ENCODE peak calls at places on chromosome 15, in eight cellular contexts. One of them, this sample, is unnamed.

GRCh38 chr15:75902129-75902557 is 1.5 kb upstream of the FBXO22 start:
- DNase-seq in H1: no peak
- DNase-seq in endothelial cell of umbilical vein: no peak
- DNase-seq in K562: no peak
- DNase-seq in GM12878: no peak
- DNase-seq in A549: no peak
- DNase-seq in WTC11: peak; percentile 47
- DNase-seq in NB4: no peak
- DNase-seq in this sample: no peak

GRCh38 chr15:45618813-45619212 is 16.0 kb upstream of the SQOR start:
- DNase-seq in WTC11: no peak
- DNase-seq in H1: no peak
- DNase-seq in NB4: peak; percentile 52
- DNase-seq in GM12878: no peak
- DNase-seq in endothelial cell of umbilical vein: no peak
- DNase-seq in A549: peak; percentile 25
- DNase-seq in K562: no peak
- DNase-seq in this sample: no peak

GRCh38 chr15:72916939-72917338 is 133.4 kb upstream of the ADPGK start:
- DNase-seq in A549: no peak
- DNase-seq in H1: no peak
- DNase-seq in NB4: no peak
- DNase-seq in K562: no peak
- DNase-seq in GM12878: no peak
- DNase-seq in WTC11: no peak
- DNase-seq in endothelial cell of umbilical vein: no peak
- DNase-seq in this sample: no peak

GRCh38 chr15:48510976-48511375 is 134.5 kb downstream of the FBN1 start:
- DNase-seq in endothelial cell of umbilical vein: no peak
- DNase-seq in K562: no peak
- DNase-seq in WTC11: no peak
- DNase-seq in NB4: no peak
- DNase-seq in H1: no peak
- DNase-seq in GM12878: no peak
- DNase-seq in A549: no peak
- DNase-seq in this sample: no peak

GRCh38 chr15:73991260-73991659 is 835 bp downstream of the STOML1 start:
- DNase-seq in NB4: no peak
- DNase-seq in GM12878: no peak
- DNase-seq in H1: no peak
- DNase-seq in A549: no peak
- DNase-seq in endothelial cell of umbilical vein: peak; percentile 53
- DNase-seq in WTC11: no peak
- DNase-seq in K562: no peak
- DNase-seq in this sample: no peak

GRCh38 chr15:67186688-67187087 is 67.8 kb downstream of the AAGAB start:
- DNase-seq in NB4: no peak
- DNase-seq in A549: no peak
- DNase-seq in H1: no peak
- DNase-seq in WTC11: no peak
- DNase-seq in endothelial cell of umbilical vein: no peak
- DNase-seq in K562: no peak
- DNase-seq in GM12878: no peak
- DNase-seq in this sample: no peak

GRCh38 chr15:91866371-91866905 is 12.9 kb downstream of the SLCO3A1 start:
- DNase-seq in K562: no peak
- DNase-seq in NB4: no peak
- DNase-seq in endothelial cell of umbilical vein: no peak
- DNase-seq in WTC11: no peak
- DNase-seq in H1: no peak
- DNase-seq in A549: no peak
- DNase-seq in GM12878: no peak
- DNase-seq in this sample: no peak

GRCh38 chr15:57517027-57517671 is 74.6 kb upstream of the MYZAP start:
- DNase-seq in A549: no peak
- DNase-seq in NB4: no peak
- DNase-seq in GM12878: no peak
- DNase-seq in endothelial cell of umbilical vein: no peak
- DNase-seq in H1: no peak
- DNase-seq in K562: no peak
- DNase-seq in WTC11: no peak
- DNase-seq in this sample: no peak

GRCh38 chr15:88709960-88710715 is 71.3 kb downstream of the ISG20 start:
- DNase-seq in WTC11: no peak
- DNase-seq in K562: no peak
- DNase-seq in NB4: no peak
- DNase-seq in GM12878: no peak
- DNase-seq in A549: no peak
- DNase-seq in H1: no peak
- DNase-seq in endothelial cell of umbilical vein: no peak
- DNase-seq in this sample: no peak

GRCh38 chr15:101689901-101690300 is 34.4 kb downstream of the TARS3 start:
- DNase-seq in H1: no peak
- DNase-seq in WTC11: no peak
- DNase-seq in A549: no peak
- DNase-seq in GM12878: no peak
- DNase-seq in NB4: peak; percentile 25
- DNase-seq in endothelial cell of umbilical vein: no peak
- DNase-seq in K562: no peak
- DNase-seq in this sample: no peak

DNA sequence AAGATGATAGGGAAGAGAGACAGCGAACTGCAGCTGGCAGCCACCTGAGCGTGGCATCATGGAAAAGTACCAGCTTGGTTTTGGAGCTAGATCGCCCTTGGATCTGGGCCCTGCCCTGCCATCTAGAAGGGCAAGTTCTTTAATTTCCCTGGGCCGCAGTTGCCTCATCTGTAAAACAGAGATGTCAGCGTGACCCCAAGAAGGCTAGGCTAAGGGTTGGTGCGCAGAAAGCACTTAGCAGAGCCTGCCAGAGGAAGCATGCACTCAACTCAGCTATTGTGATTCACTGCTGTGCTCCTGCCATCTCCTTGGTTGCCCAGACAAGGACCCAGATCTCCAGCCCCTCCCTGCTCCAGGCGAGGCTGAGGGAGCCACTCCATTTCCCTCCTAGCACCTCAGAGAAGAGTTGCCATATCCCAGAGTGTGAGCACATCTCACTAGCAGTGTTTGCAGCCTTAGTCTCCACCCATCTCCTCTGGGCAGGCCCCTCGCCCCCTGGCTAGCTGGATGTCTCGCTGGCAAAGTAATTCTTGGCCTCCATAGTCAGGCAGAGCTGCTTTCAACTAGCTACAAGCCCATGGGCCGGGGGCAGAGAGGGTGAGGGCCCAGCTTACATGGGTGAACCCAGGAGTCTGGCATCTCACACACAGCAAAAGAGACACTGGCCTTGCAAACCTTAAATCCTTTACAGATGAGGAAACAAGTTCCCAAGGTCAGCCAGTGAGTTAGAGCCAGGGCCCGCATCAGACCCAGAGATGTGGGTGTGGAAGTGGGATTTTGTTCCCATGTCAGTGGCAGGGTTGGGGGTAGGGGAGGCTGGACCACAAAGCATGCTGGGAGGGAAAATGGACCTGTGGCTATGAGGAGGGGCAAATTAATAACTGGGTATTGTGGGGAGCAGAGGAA is 280.7 kb upstream of the TLE3 start:
- DNase-seq in A549: no peak
- DNase-seq in WTC11: no peak
- DNase-seq in NB4: no peak
- DNase-seq in endothelial cell of umbilical vein: no peak
- DNase-seq in GM12878: no peak
- DNase-seq in K562: no peak
- DNase-seq in H1: no peak
- DNase-seq in this sample: no peak
- TF ChIP-seq MAX in A549: no peak
- TF ChIP-seq MAX in WTC11: no peak
- TF ChIP-seq MAX in NB4: no peak
- TF ChIP-seq MAX in endothelial cell of umbilical vein: no peak
- TF ChIP-seq MAX in GM12878: no peak
- TF ChIP-seq MAX in K562: no peak
- TF ChIP-seq MAX in H1: no peak
- TF ChIP-seq MAX in this sample: no peak

GRCh38 chr15:92953569-92953968 is 53.4 kb downstream of the CHD2 start:
- DNase-seq in A549: no peak
- DNase-seq in endothelial cell of umbilical vein: no peak
- DNase-seq in NB4: no peak
- DNase-seq in K562: no peak
- DNase-seq in WTC11: no peak
- DNase-seq in H1: no peak
- DNase-seq in GM12878: no peak
- DNase-seq in this sample: no peak

GRCh38 chr15:92952451-92952850 is 52.3 kb downstream of the CHD2 start:
- DNase-seq in K562: no peak
- DNase-seq in WTC11: no peak
- DNase-seq in endothelial cell of umbilical vein: no peak
- DNase-seq in NB4: no peak
- DNase-seq in H1: no peak
- DNase-seq in GM12878: no peak
- DNase-seq in A549: no peak
- DNase-seq in this sample: no peak

GRCh38 chr15:92955706-92956105 is 55.6 kb downstream of the CHD2 start:
- DNase-seq in K562: no peak
- DNase-seq in GM12878: no peak
- DNase-seq in H1: no peak
- DNase-seq in A549: no peak
- DNase-seq in WTC11: no peak
- DNase-seq in NB4: no peak
- DNase-seq in endothelial cell of umbilical vein: no peak
- DNase-seq in this sample: no peak

GRCh38 chr15:92953997-92954396 is 53.9 kb downstream of the CHD2 start:
- DNase-seq in NB4: no peak
- DNase-seq in GM12878: no peak
- DNase-seq in A549: no peak
- DNase-seq in WTC11: no peak
- DNase-seq in K562: no peak
- DNase-seq in endothelial cell of umbilical vein: no peak
- DNase-seq in H1: no peak
- DNase-seq in this sample: no peak

GRCh38 chr15:92954578-92954977 is 54.5 kb downstream of the CHD2 start:
- DNase-seq in NB4: peak; percentile 61
- DNase-seq in endothelial cell of umbilical vein: no peak
- DNase-seq in WTC11: no peak
- DNase-seq in A549: peak; percentile 51
- DNase-seq in H1: no peak
- DNase-seq in K562: peak; percentile 49
- DNase-seq in GM12878: no peak
- DNase-seq in this sample: no peak
- TF ChIP-seq CTCF in NB4: peak; percentile 60
- TF ChIP-seq CTCF in endothelial cell of umbilical vein: peak; percentile 18
- TF ChIP-seq CTCF in WTC11: peak; percentile 29
- TF ChIP-seq CTCF in A549: peak; percentile 27
- TF ChIP-seq CTCF in H1: peak; percentile 36
- TF ChIP-seq CTCF in K562: peak; percentile 49
- TF ChIP-seq CTCF in GM12878: peak; percentile 11
- TF ChIP-seq CTCF in this sample: peak; percentile 39

GRCh38 chr15:58734859-58735258 is 14.6 kb downstream of the ADAM10 start:
- DNase-seq in K562: no peak
- DNase-seq in A549: no peak
- DNase-seq in H1: no peak
- DNase-seq in endothelial cell of umbilical vein: no peak
- DNase-seq in NB4: no peak
- DNase-seq in GM12878: no peak
- DNase-seq in WTC11: no peak
- DNase-seq in this sample: no peak

GRCh38 chr15:58736244-58736643 is 13.3 kb downstream of the ADAM10 start:
- DNase-seq in GM12878: no peak
- DNase-seq in endothelial cell of umbilical vein: no peak
- DNase-seq in A549: no peak
- DNase-seq in H1: no peak
- DNase-seq in WTC11: no peak
- DNase-seq in NB4: no peak
- DNase-seq in K562: no peak
- DNase-seq in this sample: no peak

GRCh38 chr15:58741032-58741431 is 8.5 kb downstream of the ADAM10 start:
- DNase-seq in GM12878: no peak
- DNase-seq in K562: no peak
- DNase-seq in NB4: no peak
- DNase-seq in WTC11: no peak
- DNase-seq in A549: no peak
- DNase-seq in H1: no peak
- DNase-seq in endothelial cell of umbilical vein: no peak
- DNase-seq in this sample: no peak

GRCh38 chr15:58737298-58737697 is 12.2 kb downstream of the ADAM10 start:
- DNase-seq in NB4: no peak
- DNase-seq in GM12878: no peak
- DNase-seq in H1: no peak
- DNase-seq in WTC11: no peak
- DNase-seq in endothelial cell of umbilical vein: no peak
- DNase-seq in A549: no peak
- DNase-seq in K562: no peak
- DNase-seq in this sample: no peak

GRCh38 chr15:58738051-58738707 is 11.3 kb downstream of the ADAM10 start:
- DNase-seq in A549: no peak
- DNase-seq in H1: no peak
- DNase-seq in NB4: peak; percentile 75
- DNase-seq in K562: no peak
- DNase-seq in GM12878: no peak
- DNase-seq in endothelial cell of umbilical vein: peak; percentile 69
- DNase-seq in WTC11: no peak
- DNase-seq in this sample: no peak
- TF ChIP-seq MAX in A549: no peak
- TF ChIP-seq MAX in H1: no peak
- TF ChIP-seq MAX in NB4: no peak
- TF ChIP-seq MAX in K562: no peak
- TF ChIP-seq MAX in GM12878: no peak
- TF ChIP-seq MAX in endothelial cell of umbilical vein: no peak
- TF ChIP-seq MAX in WTC11: no peak
- TF ChIP-seq MAX in this sample: no peak

DNA sequence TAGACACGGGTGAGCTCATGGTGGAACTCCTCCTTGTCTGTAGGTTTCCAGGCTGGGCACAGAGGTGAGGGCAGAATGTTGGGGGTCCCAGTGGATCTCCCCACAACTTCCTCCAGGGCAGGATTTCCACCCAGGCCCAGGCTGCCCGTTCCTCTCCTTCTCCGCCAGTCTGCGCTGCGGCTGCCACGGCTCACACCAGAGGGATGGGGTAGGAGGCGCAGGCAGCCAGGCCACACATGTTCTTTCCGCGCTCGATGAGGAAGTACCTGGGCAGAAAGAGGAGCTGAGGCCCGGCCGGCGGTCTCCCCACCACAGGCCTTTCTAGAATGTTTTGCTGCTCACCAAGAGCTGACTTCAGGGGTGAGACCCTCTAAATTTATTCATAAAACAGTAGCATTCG is 22.9 kb downstream of the CTSH start:
- DNase-seq in H1: no peak
- DNase-seq in GM12878: no peak
- DNase-seq in WTC11: no peak
- DNase-seq in endothelial cell of umbilical vein: no peak
- DNase-seq in K562: no peak
- DNase-seq in NB4: no peak
- DNase-seq in A549: no peak
- DNase-seq in this sample: no peak
- TF ChIP-seq CTCF in H1: no peak
- TF ChIP-seq CTCF in GM12878: no peak
- TF ChIP-seq CTCF in WTC11: no peak
- TF ChIP-seq CTCF in endothelial cell of umbilical vein: no peak
- TF ChIP-seq CTCF in K562: no peak
- TF ChIP-seq CTCF in NB4: no peak
- TF ChIP-seq CTCF in A549: no peak
- TF ChIP-seq CTCF in this sample: no peak

GRCh38 chr15:55856506-55856905 is 113.6 kb upstream of the PRTG start:
- DNase-seq in endothelial cell of umbilical vein: peak; percentile 79
- DNase-seq in GM12878: no peak
- DNase-seq in K562: no peak
- DNase-seq in WTC11: no peak
- DNase-seq in NB4: no peak
- DNase-seq in A549: no peak
- DNase-seq in H1: no peak
- DNase-seq in this sample: no peak
- TF ChIP-seq MAX in endothelial cell of umbilical vein: no peak
- TF ChIP-seq MAX in GM12878: no peak
- TF ChIP-seq MAX in K562: no peak
- TF ChIP-seq MAX in WTC11: no peak
- TF ChIP-seq MAX in NB4: no peak
- TF ChIP-seq MAX in A549: no peak
- TF ChIP-seq MAX in H1: no peak
- TF ChIP-seq MAX in this sample: no peak